ENCODE peak calls at places on chromosomes 3 and 15, in nine cellular contexts. Z, C, L, X, Y, G, J, H and P are unnamed samples. For H3K9me3 and H3K4me1, the result is how much of the 10 kb centered on the place peaks cover.

GRCh38 chr3:19022546-19022945 is 125.8 kb upstream of the KCNH8 start:
- DNase-seq in Z (no peak), C (no peak), L (no peak), X (no peak), Y (no peak), G (no peak), J (no peak), H (no peak), P (no peak)

GRCh38 chr15:70427531-70428120 is 329.9 kb upstream of the TLE3 start:
- DNase-seq in Z (no peak), C (no peak), L (no peak), X (no peak), Y (no peak), G (no peak), J (peak), H (no peak), P (no peak)

GRCh38 chr3:159625594-159625993 is 363.0 kb upstream of the IL12A start:
- DNase-seq in Z (no peak), C (no peak), L (no peak), X (no peak), Y (no peak), G (no peak), J (no peak), H (no peak), P (no peak)

GRCh38 chr15:68285243-68285980 is 7.9 kb downstream of the FEM1B start:
- DNase-seq in Z (no peak), C (no peak), L (no peak), X (peak), Y (no peak), G (no peak), J (no peak), H (no peak), P (no peak)

GRCh38 chr3:78729921-78730320 is 1037.9 kb downstream of the ROBO1 start:
- DNase-seq in Z (no peak), C (no peak), L (no peak), X (peak), Y (no peak), G (no peak), J (no peak), H (no peak), P (no peak)

GRCh38 chr15:97875513-97876285 is 84.8 kb upstream of the ARRDC4 start:
- DNase-seq in Z (no peak), C (peak), L (no peak), X (no peak), Y (peak), G (peak), J (no peak), H (no peak), P (no peak)

GRCh38 chr3:162769559-162769958 is 1273.0 kb downstream of the OTOL1 start:
- DNase-seq in Z (no peak), C (no peak), L (no peak), X (peak), Y (no peak), G (no peak), J (no peak), H (no peak), P (no peak)

GRCh38 chr3:184250167-184250828 is 826 bp downstream of the EEF1AKMT4 start:
- DNase-seq in Z (peak), C (peak), L (peak), X (peak), Y (peak), G (peak), J (peak), H (peak), P (peak)

GRCh38 chr3:43770426-43771103 is 79.8 kb downstream of the ABHD5 start:
- DNase-seq in Z (peak), C (peak), L (peak), X (peak), Y (peak), G (peak), J (no peak), H (no peak), P (peak)

GRCh38 chr15:97817266-97817890 is 143.1 kb upstream of the ARRDC4 start:
- DNase-seq in Z (no peak), C (no peak), L (no peak), X (no peak), Y (no peak), G (no peak), J (no peak), H (no peak), P (no peak)

GRCh38 chr3:23019596-23020300 is 183.4 kb upstream of the UBE2E2 start:
- DNase-seq in Z (no peak), C (no peak), L (no peak), X (no peak), Y (no peak), G (no peak), J (no peak), H (no peak), P (no peak)

GRCh38 chr15:34341922-34342736 is 807 bp downstream of the NOP10 start:
- DNase-seq in Z (no peak), C (no peak), L (no peak), X (peak), Y (no peak), G (no peak), J (no peak), H (no peak), P (no peak)

GRCh38 chr3:157429703-157430102 is 6.9 kb upstream of the PTX3 start:
- DNase-seq in Z (no peak), C (no peak), L (no peak), X (peak), Y (no peak), G (no peak), J (no peak), H (no peak), P (no peak)

GRCh38 chr15:31325432-31325975 is 1.1 kb upstream of the KLF13 start:
- DNase-seq in Z (peak), C (peak), L (peak), X (peak), Y (peak), G (peak), J (no peak), H (peak), P (peak)

GRCh38 chr3:70821602-70822001 is 509.2 kb upstream of the MDFIC2 start:
- DNase-seq in Z (no peak), C (no peak), L (no peak), X (no peak), Y (no peak), G (no peak), J (no peak), H (no peak), P (no peak)

GRCh38 chr3:139534992-139535879 is 4.3 kb downstream of the RBP1 start:
- DNase-seq in Z (no peak), C (peak), L (no peak), X (no peak), Y (peak), G (peak), J (no peak), H (no peak), P (no peak)

GRCh38 chr3:13420817-13421755 is 964 bp upstream of the NUP210 start:
- DNase-seq in Z (peak), C (peak), L (no peak), X (no peak), Y (peak), G (no peak), J (no peak), H (no peak), P (peak)

GRCh38 chr15:78438595-78439285 is 724 bp downstream of the IREB2 start:
- DNase-seq in Z (no peak), C (peak), L (peak), X (peak), Y (peak), G (no peak), J (no peak), H (peak), P (no peak)

GRCh38 chr3:59268170-59268569 is 218.3 kb upstream of the CFAP20DC start:
- DNase-seq in Z (no peak), C (no peak), L (no peak), X (peak), Y (no peak), G (no peak), J (no peak), H (no peak), P (no peak)

GRCh38 chr3:37861540-37862051 is at the start of gene CTDSPL:
- DNase-seq in Z (no peak), C (peak), L (peak), X (peak), Y (peak), G (no peak), J (peak), H (no peak), P (no peak)

GRCh38 chr3:53850895-53851294 is 4.5 kb downstream of the IL17RB start:
- DNase-seq in Z (no peak), C (no peak), L (no peak), X (peak), Y (peak), G (peak), J (no peak), H (no peak), P (no peak)

GRCh38 chr3:65809641-65810150 is 229.0 kb downstream of the MAGI1 start:
- DNase-seq in Z (no peak), C (no peak), L (no peak), X (no peak), Y (no peak), G (no peak), J (no peak), H (no peak), P (no peak)

GRCh38 chr3:71345429-71346027 is 238.0 kb downstream of the FOXP1 start:
- DNase-seq in Z (no peak), C (no peak), L (no peak), X (peak), Y (peak), G (no peak), J (no peak), H (no peak), P (no peak)

GRCh38 chr3:122245513-122246174 is 62.2 kb downstream of the CASR start:
- DNase-seq in Z (no peak), C (no peak), L (no peak), X (peak), Y (no peak), G (no peak), J (no peak), H (no peak), P (no peak)

GRCh38 chr3:135450985-135451384 is 514.5 kb upstream of the PPP2R3A start:
- DNase-seq in Z (no peak), C (no peak), L (no peak), X (no peak), Y (no peak), G (no peak), J (no peak), H (no peak), P (no peak)

GRCh38 chr3:135452881-135453280 is 512.6 kb upstream of the PPP2R3A start:
- DNase-seq in Z (no peak), C (no peak), L (no peak), X (no peak), Y (peak), G (no peak), J (no peak), H (no peak), P (no peak)

GRCh38 chr3:135456182-135456790 is 509.2 kb upstream of the PPP2R3A start:
- DNase-seq in Z (no peak), C (no peak), L (no peak), X (no peak), Y (peak), G (no peak), J (no peak), H (no peak), P (no peak)

GRCh38 chr3:135454890-135455289 is 510.6 kb upstream of the PPP2R3A start:
- DNase-seq in Z (no peak), C (no peak), L (no peak), X (no peak), Y (no peak), G (no peak), J (no peak), H (no peak), P (no peak)

DNA sequence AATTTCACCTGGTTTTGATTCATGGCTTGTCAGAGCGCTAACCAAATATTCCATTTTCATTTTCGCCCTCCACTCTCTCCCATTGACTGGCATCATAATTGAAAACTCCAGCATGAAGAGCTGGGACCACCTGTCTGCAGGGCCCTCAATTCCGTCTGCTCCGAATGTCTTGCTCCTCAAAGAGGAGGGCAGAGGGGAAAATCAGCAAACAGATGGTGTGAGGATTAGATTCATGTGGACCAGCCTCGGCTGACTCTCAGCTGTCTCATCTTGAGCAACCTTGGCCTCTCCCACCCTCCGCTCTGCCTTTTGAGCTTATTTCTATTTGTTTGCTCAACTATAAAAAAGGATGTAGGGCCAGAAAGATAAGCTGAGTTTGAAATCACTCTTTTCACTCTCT is 512.2 kb upstream of the PPP2R3A start:
- DNase-seq in Z (no peak), C (no peak), L (no peak), X (no peak), Y (no peak), G (no peak), J (no peak), H (no peak), P (no peak)
- H3K4me3 ChIP-seq in Z (no peak), C (no peak), L (no peak), X (no peak), Y (no peak), G (no peak), J (no peak), H (no peak), P (no peak)

GRCh38 chr3:31234143-31234542 is 298.6 kb upstream of the STT3B start:
- DNase-seq in Z (no peak), C (no peak), L (no peak), X (no peak), Y (no peak), G (no peak), J (no peak), H (no peak), P (no peak)

GRCh38 chr3:31235062-31235704 is 297.5 kb upstream of the STT3B start:
- DNase-seq in Z (no peak), C (no peak), L (no peak), X (peak), Y (no peak), G (no peak), J (no peak), H (no peak), P (no peak)

GRCh38 chr3:31230834-31231233 is 301.9 kb upstream of the STT3B start:
- DNase-seq in Z (no peak), C (no peak), L (no peak), X (no peak), Y (no peak), G (no peak), J (no peak), H (no peak), P (no peak)

GRCh38 chr3:31230425-31230824 is 302.3 kb upstream of the STT3B start:
- DNase-seq in Z (no peak), C (no peak), L (no peak), X (no peak), Y (no peak), G (no peak), J (no peak), H (no peak), P (no peak)

GRCh38 chr3:31232049-31233040 is 300.4 kb upstream of the STT3B start:
- DNase-seq in Z (no peak), C (no peak), L (no peak), X (peak), Y (no peak), G (no peak), J (no peak), H (no peak), P (no peak)
- H3K9me3 ChIP-seq in Z (under half), C (under half), L (under half), X (under half), Y (under half), G (under half), J (under half), H (under half), P (under half)

DNA sequence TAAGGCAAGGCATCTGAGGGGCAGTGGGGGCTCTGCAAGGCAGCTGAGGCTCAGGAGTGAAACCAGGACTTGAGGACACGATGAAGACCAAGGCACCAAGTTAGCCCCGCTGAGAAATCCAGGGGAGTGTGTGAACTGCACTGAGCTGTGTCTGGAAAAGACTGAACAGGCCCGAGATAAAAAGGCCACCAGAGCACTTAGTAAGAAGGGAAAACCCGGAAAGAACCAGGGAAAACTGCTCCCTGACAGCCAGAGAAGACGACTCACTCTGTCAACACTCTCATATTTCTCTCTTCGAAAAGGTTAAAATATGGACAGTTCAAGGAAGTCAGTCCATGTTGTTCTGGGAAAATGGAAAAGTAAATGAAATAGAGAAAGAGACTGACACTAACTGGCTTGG is 109.0 kb downstream of the SEC22A start:
- DNase-seq in Z (no peak), C (no peak), L (no peak), X (no peak), Y (no peak), G (no peak), J (no peak), H (no peak), P (no peak)
- H3K4me1 ChIP-seq in Z (under half), C (under half), L (under half), X (under half), Y (under half), G (under half), J (under half), H (under half), P (under half)

DNA sequence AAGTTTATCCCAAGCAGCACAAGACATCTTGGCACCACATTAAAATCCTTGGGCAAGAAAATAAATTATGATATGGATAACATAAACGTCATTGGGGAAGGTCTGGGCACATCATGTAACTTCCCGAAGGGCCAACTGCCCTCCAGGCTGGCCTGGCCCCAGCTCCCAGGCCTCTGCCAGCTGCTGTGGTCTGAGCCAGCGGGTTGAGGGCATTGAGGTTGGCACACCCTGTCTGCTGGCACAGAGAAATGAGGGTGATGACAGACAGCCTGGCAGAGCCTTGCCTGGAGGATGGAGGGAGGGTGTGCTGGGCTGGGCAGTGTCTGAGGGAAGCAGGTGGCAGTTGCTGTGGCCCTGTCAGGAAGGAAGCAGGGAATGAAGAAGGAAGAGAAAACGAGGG is 3.3 kb upstream of the RBSN start:
- DNase-seq in Z (no peak), C (no peak), L (no peak), X (peak), Y (peak), G (peak), J (peak), H (no peak), P (no peak)
- H3K4me3 ChIP-seq in Z (no peak), C (no peak), L (no peak), X (no peak), Y (no peak), G (no peak), J (no peak), H (no peak), P (no peak)

DNA sequence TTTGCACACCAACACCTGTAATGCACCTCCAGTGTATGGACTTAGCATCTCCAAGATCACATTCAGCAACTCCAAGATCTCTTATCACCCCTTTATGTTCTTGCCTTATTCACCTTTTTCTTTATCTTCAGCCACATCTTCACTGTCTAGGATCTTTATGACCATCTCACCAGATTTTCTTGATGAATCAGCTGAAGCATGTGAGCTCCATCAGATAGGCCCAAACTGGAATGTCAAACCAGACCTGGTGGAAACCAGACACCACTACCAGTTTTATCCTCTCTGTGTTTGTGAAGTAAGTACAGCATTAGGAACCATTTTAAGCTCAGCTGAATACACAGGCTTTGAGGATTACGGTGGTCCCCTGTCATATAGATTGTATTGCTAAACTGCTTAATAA is 330.4 kb upstream of the NDN start:
- DNase-seq in Z (no peak), C (no peak), L (no peak), X (no peak), Y (no peak), G (no peak), J (no peak), H (no peak), P (no peak)
- H3K9me3 ChIP-seq in Z (under half), C (under half), L (under half), X (under half), Y (under half), G (under half), J (under half), H (under half), P (under half)